ENCODE peak calls at places on chromosome 21, in four cellular contexts. O is HCT116, K is GM23338, L is H1. V is an unnamed sample.

GRCh38 chr21:45039309-45040113 is 34.9 kb upstream of the ADARB1 start:
- DNase-seq in O (no peak), K (no peak), L (no peak), V (no peak)

GRCh38 chr21:35563885-35564451 is 496.4 kb downstream of the SETD4 start:
- DNase-seq in O (no peak), K (no peak), L (no peak), V (no peak)

GRCh38 chr21:15010645-15011044 is 54.2 kb downstream of the NRIP1 start:
- DNase-seq in O (no peak), K (no peak), L (no peak), V (no peak)

GRCh38 chr21:31397939-31398338 is 53.9 kb upstream of the TIAM1 start:
- DNase-seq in O (no peak), K (no peak), L (no peak), V (no peak)

GRCh38 chr21:44063151-44063912 is 43.9 kb upstream of the PWP2 start:
- DNase-seq in O (no peak), K (no peak), L (no peak), V (no peak)

GRCh38 chr21:42532466-42533181 is 19.0 kb downstream of the SLC37A1 start:
- DNase-seq in O (no peak), K (no peak), L (no peak), V (no peak)

GRCh38 chr21:14677023-14677422 is 130.9 kb upstream of the SAMSN1 start:
- DNase-seq in O (no peak), K (no peak), L (no peak), V (no peak)

GRCh38 chr21:34889537-34890257 is 159.4 kb downstream of the RUNX1 start:
- DNase-seq in O (no peak), K (peak; percentile 50), L (peak; percentile 80), V (peak; percentile 56)

GRCh38 chr21:16086936-16087335 is 357.2 kb downstream of the USP25 start:
- DNase-seq in O (no peak), K (no peak), L (no peak), V (no peak)

GRCh38 chr21:40846566-40847411 is at the start of gene DSCAM:
- DNase-seq in O (no peak), K (peak; percentile 41), L (peak; percentile 70), V (no peak)

GRCh38 chr21:37061926-37062591 is 10.8 kb downstream of the PIGP start:
- DNase-seq in O (no peak), K (no peak), L (no peak), V (no peak)

GRCh38 chr21:15840406-15840805 is 110.6 kb downstream of the USP25 start:
- DNase-seq in O (no peak), K (no peak), L (no peak), V (no peak)

GRCh38 chr21:34795152-34796141 is 126.7 kb downstream of the CLIC6 start:
- DNase-seq in O (peak; percentile 61), K (no peak), L (no peak), V (peak; percentile 10)

GRCh38 chr21:14075346-14076142 is 135.2 kb downstream of the LIPI start:
- DNase-seq in O (no peak), K (no peak), L (no peak), V (no peak)

GRCh38 chr21:15445327-15445726 is 284.5 kb upstream of the USP25 start:
- DNase-seq in O (no peak), K (peak; percentile 68), L (no peak), V (no peak)

GRCh38 chr21:42315296-42315891 is at the start of gene TFF3:
- DNase-seq in O (no peak), K (no peak), L (peak; percentile 43), V (no peak)

GRCh38 chr21:45283019-45283610 is 4.6 kb downstream of the POFUT2 start:
- DNase-seq in O (no peak), K (no peak), L (no peak), V (no peak)

GRCh38 chr21:36450511-36450910 is 29.4 kb downstream of the CLDN14 start:
- DNase-seq in O (no peak), K (no peak), L (no peak), V (peak; percentile 57)

GRCh38 chr21:15015622-15016471 is 49.0 kb downstream of the NRIP1 start:
- DNase-seq in O (no peak), K (no peak), L (no peak), V (no peak)

GRCh38 chr21:35995522-35996088 is 64.7 kb downstream of the SETD4 start:
- DNase-seq in O (no peak), K (no peak), L (no peak), V (no peak)

GRCh38 chr21:46509760-46510159 is 51.1 kb downstream of the DIP2A start:
- DNase-seq in O (peak; percentile 18), K (no peak), L (no peak), V (peak; percentile 56)

GRCh38 chr21:41289431-41289830 is 27.2 kb upstream of the FAM3B start:
- DNase-seq in O (peak; percentile 21), K (peak; percentile 63), L (peak; percentile 52), V (no peak)

GRCh38 chr21:34874689-34875513 is 174.2 kb downstream of the RUNX1 start:
- DNase-seq in O (no peak), K (no peak), L (no peak), V (peak; percentile 55)

GRCh38 chr21:28337319-28337718 is 655.4 kb downstream of the LTN1 start:
- DNase-seq in O (no peak), K (peak; percentile 45), L (no peak), V (peak; percentile 56)
- TF ChIP-seq CTCF in O (no peak), K (no peak), L (peak; percentile 21), V (no peak)

GRCh38 chr21:28338906-28339305 is 653.8 kb downstream of the LTN1 start:
- DNase-seq in O (no peak), K (no peak), L (no peak), V (peak; percentile 91)
- TF ChIP-seq POLR2AphosphoS5 in O (no peak), K (no peak), L (no peak), V (no peak)

DNA sequence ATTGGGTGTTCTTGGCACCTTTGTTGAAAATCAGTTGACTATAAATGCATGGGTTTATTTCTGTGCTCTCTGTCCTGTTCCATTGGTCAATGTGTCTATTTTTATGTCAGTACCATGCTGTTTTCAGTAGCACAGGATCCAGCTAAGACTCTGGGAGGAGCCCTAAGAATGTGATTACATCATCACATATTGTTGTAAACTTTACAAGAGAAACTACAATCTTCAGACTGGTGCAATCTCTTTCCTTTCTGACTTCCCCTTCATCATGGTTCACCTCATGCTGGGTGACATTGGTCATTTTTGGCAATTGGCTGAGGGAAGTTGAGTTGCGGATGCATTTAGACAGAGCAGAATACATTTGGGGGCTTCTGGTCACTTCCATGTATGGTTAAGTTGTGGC is 88.4 kb downstream of the C21orf91 start:
- DNase-seq in O (no peak), K (no peak), L (no peak), V (peak; percentile 7)
- H2AFZ ChIP-seq in O (no peak overlapping the region), K (peak overlapping the region; percentile 63), L (no peak overlapping the region), V (no peak overlapping the region)

GRCh38 chr21:38669186-38669585 is 136.5 kb upstream of the ETS2 start:
- DNase-seq in O (no peak), K (peak; percentile 60), L (no peak), V (peak; percentile 45)
- TF ChIP-seq CTCF in O (peak; percentile 34), K (peak; percentile 58), L (peak; percentile 62), V (peak; percentile 52)

V was measured in endothelial cell of umbilical vein.